ENCODE peak calls at places on chromosomes 11 and 22, in five cellular contexts. S is cardiac fibroblast, V is lower lobe of right lung, C is WTC11, K is DND-41. N is an unnamed sample.

GRCh38 chr22:32473388-32473952 is 1.1 kb upstream of the FBXO7 start:
- DNase-seq in S (peak), V (no peak), C (no peak), K (peak), N (peak)

GRCh38 chr11:56624661-56625110 is 10.0 kb upstream of the OR5M1 start:
- DNase-seq in S (peak), V (no peak), C (no peak), K (peak), N (peak)

GRCh38 chr22:48511211-48511610 is 1316.5 kb downstream of the BRD1 start:
- DNase-seq in S (no peak), V (no peak), C (no peak), K (no peak), N (no peak)

GRCh38 chr22:39309881-39310714 is 9.3 kb downstream of the RPL3 start:
- DNase-seq in S (peak), V (no peak), C (no peak), K (no peak), N (no peak)

GRCh38 chr11:1450958-1451710 is 35.4 kb downstream of the MOB2 start:
- DNase-seq in S (no peak), V (no peak), C (no peak), K (peak), N (no peak)

GRCh38 chr11:105780781-105781525 is 171.1 kb downstream of the GRIA4 start:
- DNase-seq in S (no peak), V (no peak), C (no peak), K (no peak), N (no peak)

GRCh38 chr11:128716231-128716630 is 22.4 kb downstream of the FLI1 start:
- DNase-seq in S (no peak), V (no peak), C (no peak), K (peak), N (peak)

GRCh38 chr22:30240541-30241417 is 5.8 kb downstream of the LIF start:
- DNase-seq in S (no peak), V (no peak), C (no peak), K (no peak), N (no peak)

GRCh38 chr11:67045314-67045713 is 11.3 kb upstream of the RHOD start:
- DNase-seq in S (peak), V (no peak), C (no peak), K (no peak), N (no peak)

DNA sequence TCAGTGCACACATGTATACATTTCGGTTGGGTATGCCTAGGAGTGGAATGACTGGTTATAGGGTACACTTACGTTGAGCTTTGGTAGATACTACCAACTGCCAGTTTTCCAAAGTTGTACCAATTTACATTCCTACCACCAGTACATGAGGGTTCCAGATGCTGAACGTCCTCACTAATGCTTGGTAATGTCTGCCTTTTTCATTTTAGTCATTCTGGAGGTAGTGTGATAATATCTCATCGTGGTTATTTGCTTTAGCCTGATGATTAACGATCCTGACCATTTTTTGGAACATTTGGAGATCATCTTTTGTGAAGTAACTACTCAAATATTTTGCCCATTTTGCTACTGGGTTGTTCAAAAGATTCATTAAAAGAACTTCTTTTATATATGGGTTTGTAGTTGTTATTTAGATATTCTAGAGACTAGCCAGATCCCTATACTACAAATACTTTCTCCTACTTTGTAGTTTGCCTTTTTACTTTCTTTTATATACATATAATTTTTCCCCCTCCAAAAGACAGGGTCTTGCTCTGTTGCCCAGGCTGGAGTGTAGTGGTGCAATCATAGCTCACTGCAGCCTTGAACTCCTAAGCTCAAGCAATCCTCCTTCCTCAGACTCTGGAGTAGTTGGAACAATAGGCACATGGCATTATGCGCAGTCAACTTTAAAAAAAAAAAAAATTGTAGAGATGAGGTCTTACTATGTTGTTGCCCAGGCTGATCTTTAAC is 62.1 kb downstream of the RBFOX2 start:
- DNase-seq in S (no peak), V (no peak), C (no peak), K (no peak), N (no peak)
- TF ChIP-seq CTCF in S (peak), V (no peak), C (no peak), K (no peak), N (no peak)

DNA sequence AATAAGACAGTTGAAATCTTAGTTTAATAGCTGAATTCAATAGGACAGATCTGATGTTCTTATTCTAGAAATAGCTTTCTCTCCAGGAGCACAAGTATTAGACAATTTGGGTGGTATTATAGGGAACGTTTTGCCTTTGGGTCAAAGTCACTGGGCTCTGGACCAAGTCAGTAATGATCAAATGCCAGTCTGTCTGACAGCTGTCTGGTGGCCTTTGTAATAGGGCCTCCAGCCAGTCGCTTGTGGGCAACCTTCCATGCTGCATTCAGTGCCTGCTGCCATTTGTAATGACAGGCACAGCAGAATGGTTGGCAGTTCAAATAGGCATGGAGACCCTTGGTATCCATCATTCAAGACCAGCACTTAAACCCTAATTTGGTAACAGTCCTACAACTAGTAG is 1038.3 kb downstream of the LRRC4C start:
- DNase-seq in S (no peak), V (no peak), C (no peak), K (no peak), N (no peak)
- TF ChIP-seq CTCF in S (no peak), V (no peak), C (no peak), K (no peak), N (no peak)

GRCh38 chr11:116478205-116478604 is 294.6 kb downstream of the BUD13 start:
- DNase-seq in S (no peak), V (no peak), C (no peak), K (no peak), N (no peak)
- TF ChIP-seq CTCF in S (no peak), V (no peak), C (no peak), K (no peak), N (no peak)

DNA sequence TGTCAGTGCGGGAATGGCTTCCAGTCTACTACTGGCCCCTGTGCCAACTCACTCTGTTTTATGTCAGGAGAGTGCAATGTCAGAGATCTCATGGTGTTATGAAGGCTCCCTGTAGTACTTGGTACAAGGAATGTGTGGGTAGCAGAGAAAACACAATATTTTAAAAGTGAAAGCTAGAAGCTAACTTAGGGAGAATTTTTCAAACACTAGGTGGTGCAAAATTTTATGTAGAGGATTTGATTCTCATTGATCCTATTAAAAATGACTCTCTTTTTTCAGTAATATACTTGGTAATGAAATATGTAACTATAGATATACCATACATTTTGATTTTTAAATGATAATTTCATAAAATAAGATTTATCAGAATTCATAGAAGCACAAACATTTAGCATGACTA is 134.7 kb downstream of the JRKL start:
- DNase-seq in S (peak), V (no peak), C (no peak), K (no peak), N (no peak)
- TF ChIP-seq CTCF in S (no peak), V (peak), C (no peak), K (peak), N (no peak)